ENCODE peak calls at places on chromosomes 4 and X, in six cellular contexts. J is NCI-H1436; O is hippocampal formation; L is sigmoid colon; Y is body of pancreas; B is activated CD4-positive, alpha-beta T cell treated with anti-CD3 and anti-CD28 coated beads, Interleukin-2, amount 50 U/mL, for 4 hours. A is an unnamed sample.

GRCh38 chr4:182776376-182777058 is 140.7 kb downstream of the DCTD start:
- DNase-seq in Y (no peak), B (no peak), L (no peak), O (no peak), J (no peak), A (no peak)

GRCh38 chrX:133922390-133922772 is 63.0 kb downstream of the GPC3 start:
- DNase-seq in L (no peak), B (no peak), O (no peak), J (no peak), Y (no peak), A (no peak)

GRCh38 chr4:178577933-178578332 is 1135.7 kb upstream of the AGA start:
- DNase-seq in L (no peak), O (no peak), B (no peak), Y (no peak), J (peak; percentile 13), A (no peak)

GRCh38 chr4:1187182-1187581 is 14.8 kb upstream of the SPON2 start:
- DNase-seq in L (no peak), B (no peak), J (no peak), Y (no peak), O (no peak), A (no peak)

GRCh38 chr4:94954273-94954672 is 196.5 kb downstream of the BMPR1B start:
- DNase-seq in O (no peak), L (no peak), Y (no peak), B (no peak), J (no peak), A (no peak)

GRCh38 chr4:153483432-153484418 is 17.6 kb downstream of the TMEM131L start:
- DNase-seq in J (peak; percentile 56), L (no peak), O (no peak), B (no peak), Y (no peak), A (no peak)

GRCh38 chrX:12390301-12390700 is 252.0 kb downstream of the FRMPD4 start:
- DNase-seq in Y (no peak), L (no peak), O (no peak), J (no peak), B (no peak), A (no peak)

GRCh38 chr4:188021548-188022249 is 26.1 kb downstream of the ZFP42 start:
- DNase-seq in J (no peak), O (no peak), Y (no peak), L (no peak), B (no peak), A (no peak)

GRCh38 chrX:8288590-8288989 is 117.5 kb upstream of the VCX2 start:
- DNase-seq in B (no peak), O (no peak), J (no peak), Y (no peak), L (no peak), A (no peak)

GRCh38 chr4:139367421-139368090 is 65.3 kb upstream of the NDUFC1 start:
- DNase-seq in J (no peak), O (no peak), Y (no peak), B (no peak), L (no peak), A (no peak)

GRCh38 chrX:138925330-138925729 is 213.8 kb upstream of the FGF13 start:
- DNase-seq in L (no peak), Y (no peak), O (no peak), B (no peak), J (no peak), A (no peak)

GRCh38 chr4:101290651-101291050 is 56.7 kb downstream of the PPP3CA start:
- DNase-seq in B (no peak), L (no peak), J (no peak), O (no peak), Y (no peak), A (no peak)

GRCh38 chr4:89906787-89907521 is 12.3 kb downstream of the MMRN1 start:
- DNase-seq in O (no peak), Y (no peak), J (peak; percentile 25), B (no peak), L (no peak), A (no peak)

GRCh38 chrX:30141966-30142365 is 73.4 kb upstream of the MAGEB2 start:
- DNase-seq in O (no peak), B (no peak), Y (peak; percentile 10), L (no peak), J (no peak), A (no peak)

GRCh38 chr4:121651597-121651996 is 45.2 kb downstream of the ANXA5 start:
- DNase-seq in B (no peak), J (no peak), Y (no peak), L (no peak), O (no peak), A (no peak)

GRCh38 chr4:54234497-54235205 is 5.6 kb downstream of the PDGFRA start:
- DNase-seq in O (no peak), Y (no peak), J (no peak), L (no peak), B (no peak), A (no peak)

GRCh38 chrX:44012484-44013096 is 39.4 kb upstream of the NDP start:
- DNase-seq in L (peak; percentile 63), Y (peak; percentile 7), O (no peak), B (peak; percentile 4), J (no peak), A (no peak)

GRCh38 chrX:21747523-21747922 is 10.4 kb downstream of the SMPX start:
- DNase-seq in B (no peak), J (no peak), O (peak; percentile 6), Y (no peak), L (no peak), A (peak; percentile 35)

GRCh38 chr4:5930456-5930855 is 37.6 kb upstream of the CRMP1 start:
- DNase-seq in J (no peak), L (no peak), O (no peak), Y (no peak), B (no peak), A (no peak)

GRCh38 chr4:88802138-88802537 is 104.5 kb upstream of the NAP1L5 start:
- DNase-seq in Y (no peak), O (no peak), J (no peak), L (no peak), B (no peak), A (no peak)

GRCh38 chr4:8910822-8911310 is 39.2 kb upstream of the HMX1 start:
- DNase-seq in O (no peak), J (no peak), L (no peak), Y (no peak), B (no peak), A (no peak)

GRCh38 chrX:105618393-105619101 is 203.8 kb upstream of the NRK start:
- DNase-seq in J (no peak), O (no peak), B (no peak), Y (no peak), L (no peak), A (no peak)

GRCh38 chr4:8110071-8110986 is 48.3 kb downstream of the ABLIM2 start:
- DNase-seq in J (no peak), Y (no peak), L (no peak), O (no peak), B (no peak), A (no peak)

GRCh38 chr4:176584031-176584430 is 208.7 kb downstream of the VEGFC start:
- DNase-seq in O (no peak), B (no peak), J (no peak), Y (no peak), L (no peak), A (no peak)

GRCh38 chr4:13918110-13918509 is 290.6 kb upstream of the BOD1L1 start:
- DNase-seq in J (no peak), L (peak; percentile 70), Y (no peak), B (no peak), O (no peak), A (no peak)

GRCh38 chr4:39539026-39539690 is 11.9 kb upstream of the UGDH start:
- DNase-seq in B (no peak), Y (peak; percentile 34), L (no peak), O (no peak), J (peak; percentile 5), A (no peak)

GRCh38 chr4:1604706-1605205 is 79.4 kb downstream of the FAM53A start:
- DNase-seq in B (peak; percentile 28), L (peak; percentile 52), O (no peak), Y (peak; percentile 35), J (peak; percentile 44), A (no peak)

GRCh38 chr4:119068529-119068962 is 67.1 kb upstream of the MYOZ2 start:
- DNase-seq in O (no peak), J (no peak), Y (no peak), B (no peak), L (no peak), A (no peak)

GRCh38 chrX:107626916-107627315 is 1.4 kb upstream of the PRPS1 start:
- DNase-seq in O (no peak), L (no peak), J (no peak), Y (no peak), B (no peak), A (no peak)

GRCh38 chr4:105620640-105621323 is 68.4 kb downstream of the ARHGEF38 start:
- DNase-seq in L (no peak), O (no peak), B (no peak), Y (no peak), J (no peak), A (no peak)

GRCh38 chrX:69387559-69388487 is 116.3 kb upstream of the NALF2 start:
- DNase-seq in O (peak; percentile 13), L (no peak), Y (peak; percentile 61), J (peak; percentile 52), B (peak; percentile 1), A (peak; percentile 9)

A was measured in amygdala.